ENCODE peak calls at places on chromosome 1, in ten cellular contexts. One of them, this sample, is unnamed.

GRCh38 chr1:63674865-63675815 is 81.9 kb downstream of the PGM1 start:
- DNase-seq in lung: no peak
- DNase-seq in cardiac muscle cell: peak
- DNase-seq in K562: no peak
- DNase-seq in upper lobe of left lung: no peak
- DNase-seq in tibial artery: no peak
- DNase-seq in breast epithelium: no peak
- DNase-seq in CD4-positive, alpha-beta memory T cell: no peak
- DNase-seq in OCI-LY7: no peak
- DNase-seq in dorsolateral prefrontal cortex: no peak
- DNase-seq in this sample: no peak

GRCh38 chr1:198018529-198018928 is 101.4 kb downstream of the LHX9 start:
- DNase-seq in lung: no peak
- DNase-seq in cardiac muscle cell: no peak
- DNase-seq in K562: no peak
- DNase-seq in upper lobe of left lung: no peak
- DNase-seq in tibial artery: no peak
- DNase-seq in breast epithelium: no peak
- DNase-seq in CD4-positive, alpha-beta memory T cell: no peak
- DNase-seq in OCI-LY7: no peak
- DNase-seq in dorsolateral prefrontal cortex: no peak
- DNase-seq in this sample: no peak

GRCh38 chr1:209823143-209824041 is 4.4 kb upstream of the UTP25 start:
- DNase-seq in lung: no peak
- DNase-seq in cardiac muscle cell: peak
- DNase-seq in K562: peak
- DNase-seq in upper lobe of left lung: no peak
- DNase-seq in tibial artery: no peak
- DNase-seq in breast epithelium: no peak
- DNase-seq in CD4-positive, alpha-beta memory T cell: peak
- DNase-seq in OCI-LY7: peak
- DNase-seq in dorsolateral prefrontal cortex: no peak
- DNase-seq in this sample: no peak

GRCh38 chr1:236605030-236605806 is 902 bp upstream of the HEATR1 start:
- DNase-seq in lung: no peak
- DNase-seq in cardiac muscle cell: peak
- DNase-seq in K562: no peak
- DNase-seq in upper lobe of left lung: no peak
- DNase-seq in tibial artery: no peak
- DNase-seq in breast epithelium: no peak
- DNase-seq in CD4-positive, alpha-beta memory T cell: no peak
- DNase-seq in OCI-LY7: no peak
- DNase-seq in dorsolateral prefrontal cortex: no peak
- DNase-seq in this sample: no peak

GRCh38 chr1:172499636-172500141 is 33.3 kb upstream of the SUCO start:
- DNase-seq in lung: peak
- DNase-seq in cardiac muscle cell: no peak
- DNase-seq in K562: no peak
- DNase-seq in upper lobe of left lung: peak
- DNase-seq in tibial artery: no peak
- DNase-seq in breast epithelium: no peak
- DNase-seq in CD4-positive, alpha-beta memory T cell: no peak
- DNase-seq in OCI-LY7: no peak
- DNase-seq in dorsolateral prefrontal cortex: no peak
- DNase-seq in this sample: no peak

GRCh38 chr1:151309851-151310323 is 17.3 kb downstream of the PI4KB start:
- DNase-seq in lung: no peak
- DNase-seq in cardiac muscle cell: no peak
- DNase-seq in K562: no peak
- DNase-seq in upper lobe of left lung: no peak
- DNase-seq in tibial artery: no peak
- DNase-seq in breast epithelium: no peak
- DNase-seq in CD4-positive, alpha-beta memory T cell: no peak
- DNase-seq in OCI-LY7: no peak
- DNase-seq in dorsolateral prefrontal cortex: no peak
- DNase-seq in this sample: no peak

GRCh38 chr1:42939216-42939615 is 19.5 kb downstream of the SLC2A1 start:
- DNase-seq in lung: peak
- DNase-seq in cardiac muscle cell: no peak
- DNase-seq in K562: no peak
- DNase-seq in upper lobe of left lung: peak
- DNase-seq in tibial artery: peak
- DNase-seq in breast epithelium: no peak
- DNase-seq in CD4-positive, alpha-beta memory T cell: no peak
- DNase-seq in OCI-LY7: no peak
- DNase-seq in dorsolateral prefrontal cortex: no peak
- DNase-seq in this sample: no peak

GRCh38 chr1:46687910-46688509 is 16.4 kb downstream of the TEX38 start:
- DNase-seq in lung: no peak
- DNase-seq in cardiac muscle cell: no peak
- DNase-seq in K562: no peak
- DNase-seq in upper lobe of left lung: no peak
- DNase-seq in tibial artery: no peak
- DNase-seq in breast epithelium: no peak
- DNase-seq in CD4-positive, alpha-beta memory T cell: no peak
- DNase-seq in OCI-LY7: no peak
- DNase-seq in dorsolateral prefrontal cortex: no peak
- DNase-seq in this sample: no peak

GRCh38 chr1:224205438-224205840 is 22.4 kb downstream of the DEGS1 start:
- DNase-seq in lung: no peak
- DNase-seq in cardiac muscle cell: no peak
- DNase-seq in K562: peak
- DNase-seq in upper lobe of left lung: no peak
- DNase-seq in tibial artery: no peak
- DNase-seq in breast epithelium: no peak
- DNase-seq in CD4-positive, alpha-beta memory T cell: no peak
- DNase-seq in OCI-LY7: no peak
- DNase-seq in dorsolateral prefrontal cortex: no peak
- DNase-seq in this sample: no peak

DNA sequence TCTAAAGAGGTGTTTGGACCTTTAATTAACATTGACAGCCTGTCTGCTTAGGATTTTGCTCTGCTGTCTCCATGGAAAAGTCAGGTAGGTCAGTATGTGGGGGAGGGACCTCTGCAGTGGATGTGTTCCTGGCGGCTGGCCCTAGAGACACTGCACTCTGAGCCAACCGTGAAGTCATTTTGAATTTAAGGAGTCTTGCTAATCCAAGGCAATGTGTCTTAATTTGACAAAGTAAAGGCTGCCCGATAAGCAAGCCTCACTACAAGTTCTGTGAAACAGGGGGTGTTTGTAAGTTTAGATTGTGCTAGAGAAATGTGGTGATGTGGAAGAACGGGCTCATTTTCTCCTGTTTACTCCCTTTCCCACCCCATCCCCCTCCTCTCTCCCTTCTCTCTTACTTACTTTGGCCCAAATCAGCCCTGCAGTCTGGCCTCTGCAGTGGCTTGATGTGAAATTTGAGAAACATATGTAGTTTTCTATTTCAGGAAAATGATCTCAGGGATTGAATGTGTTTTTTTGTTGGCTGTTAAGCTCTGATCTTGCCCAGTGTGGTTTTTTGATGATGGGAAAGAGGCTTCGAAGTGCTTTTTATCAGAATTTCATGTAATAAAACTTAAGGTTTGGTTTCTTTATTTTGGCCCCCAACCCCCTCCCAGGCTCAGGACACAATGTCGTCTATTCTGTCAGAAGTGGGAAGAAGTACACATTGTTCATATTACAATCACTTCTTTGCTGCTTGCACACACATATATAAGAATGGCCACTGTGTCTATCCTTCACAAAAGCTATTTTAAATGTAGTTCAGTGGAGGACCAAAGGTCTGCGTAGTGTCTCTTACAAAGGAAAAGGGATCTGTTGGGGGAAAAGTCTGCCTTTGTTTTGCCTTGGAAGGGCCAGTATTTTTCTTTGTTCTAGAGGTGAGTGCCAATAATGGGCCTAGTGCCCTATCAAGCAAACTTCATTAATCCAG is 96.6 kb downstream of the FGGY start:
- DNase-seq in lung: peak
- DNase-seq in cardiac muscle cell: peak
- DNase-seq in K562: peak
- DNase-seq in upper lobe of left lung: peak
- DNase-seq in tibial artery: peak
- DNase-seq in breast epithelium: peak
- DNase-seq in CD4-positive, alpha-beta memory T cell: no peak
- DNase-seq in OCI-LY7: no peak
- DNase-seq in dorsolateral prefrontal cortex: no peak
- DNase-seq in this sample: no peak
- H3K4me3 ChIP-seq in lung: no peak
- H3K4me3 ChIP-seq in cardiac muscle cell: no peak
- H3K4me3 ChIP-seq in K562: no peak
- H3K4me3 ChIP-seq in upper lobe of left lung: no peak
- H3K4me3 ChIP-seq in tibial artery: no peak
- H3K4me3 ChIP-seq in breast epithelium: no peak
- H3K4me3 ChIP-seq in CD4-positive, alpha-beta memory T cell: no peak
- H3K4me3 ChIP-seq in OCI-LY7: no peak
- H3K4me3 ChIP-seq in dorsolateral prefrontal cortex: no peak
- H3K4me3 ChIP-seq in this sample: no peak

GRCh38 chr1:24926596-24927249 is 3.4 kb downstream of the RUNX3 start:
- DNase-seq in lung: no peak
- DNase-seq in cardiac muscle cell: peak
- DNase-seq in K562: no peak
- DNase-seq in upper lobe of left lung: no peak
- DNase-seq in tibial artery: no peak
- DNase-seq in breast epithelium: no peak
- DNase-seq in CD4-positive, alpha-beta memory T cell: peak
- DNase-seq in OCI-LY7: no peak
- DNase-seq in dorsolateral prefrontal cortex: no peak
- DNase-seq in this sample: no peak
- H3K27ac ChIP-seq in lung: no peak
- H3K27ac ChIP-seq in cardiac muscle cell: no peak
- H3K27ac ChIP-seq in K562: no peak
- H3K27ac ChIP-seq in upper lobe of left lung: peak
- H3K27ac ChIP-seq in tibial artery: no peak
- H3K27ac ChIP-seq in breast epithelium: peak
- H3K27ac ChIP-seq in CD4-positive, alpha-beta memory T cell: peak
- H3K27ac ChIP-seq in OCI-LY7: no peak
- H3K27ac ChIP-seq in dorsolateral prefrontal cortex: no peak
- H3K27ac ChIP-seq in this sample: peak

GRCh38 chr1:34190692-34191091 is 14.0 kb downstream of the C1orf94 start:
- DNase-seq in lung: no peak
- DNase-seq in cardiac muscle cell: no peak
- DNase-seq in K562: no peak
- DNase-seq in upper lobe of left lung: no peak
- DNase-seq in tibial artery: no peak
- DNase-seq in breast epithelium: no peak
- DNase-seq in CD4-positive, alpha-beta memory T cell: no peak
- DNase-seq in OCI-LY7: no peak
- DNase-seq in dorsolateral prefrontal cortex: no peak
- DNase-seq in this sample: no peak

GRCh38 chr1:34188985-34189384 is 12.3 kb downstream of the C1orf94 start:
- DNase-seq in lung: no peak
- DNase-seq in cardiac muscle cell: no peak
- DNase-seq in K562: no peak
- DNase-seq in upper lobe of left lung: no peak
- DNase-seq in tibial artery: no peak
- DNase-seq in breast epithelium: no peak
- DNase-seq in CD4-positive, alpha-beta memory T cell: no peak
- DNase-seq in OCI-LY7: no peak
- DNase-seq in dorsolateral prefrontal cortex: no peak
- DNase-seq in this sample: no peak

GRCh38 chr1:34192621-34193020 is 15.9 kb downstream of the C1orf94 start:
- DNase-seq in lung: no peak
- DNase-seq in cardiac muscle cell: no peak
- DNase-seq in K562: no peak
- DNase-seq in upper lobe of left lung: no peak
- DNase-seq in tibial artery: no peak
- DNase-seq in breast epithelium: no peak
- DNase-seq in CD4-positive, alpha-beta memory T cell: no peak
- DNase-seq in OCI-LY7: no peak
- DNase-seq in dorsolateral prefrontal cortex: no peak
- DNase-seq in this sample: no peak

GRCh38 chr1:34186741-34187494 is 10.2 kb downstream of the C1orf94 start:
- DNase-seq in lung: no peak
- DNase-seq in cardiac muscle cell: no peak
- DNase-seq in K562: no peak
- DNase-seq in upper lobe of left lung: no peak
- DNase-seq in tibial artery: no peak
- DNase-seq in breast epithelium: no peak
- DNase-seq in CD4-positive, alpha-beta memory T cell: no peak
- DNase-seq in OCI-LY7: no peak
- DNase-seq in dorsolateral prefrontal cortex: no peak
- DNase-seq in this sample: no peak

GRCh38 chr1:34188418-34188817 is 11.7 kb downstream of the C1orf94 start:
- DNase-seq in lung: no peak
- DNase-seq in cardiac muscle cell: no peak
- DNase-seq in K562: no peak
- DNase-seq in upper lobe of left lung: no peak
- DNase-seq in tibial artery: no peak
- DNase-seq in breast epithelium: no peak
- DNase-seq in CD4-positive, alpha-beta memory T cell: no peak
- DNase-seq in OCI-LY7: no peak
- DNase-seq in dorsolateral prefrontal cortex: no peak
- DNase-seq in this sample: no peak
- H3K4me3 ChIP-seq in lung: no peak
- H3K4me3 ChIP-seq in cardiac muscle cell: no peak
- H3K4me3 ChIP-seq in K562: no peak
- H3K4me3 ChIP-seq in upper lobe of left lung: no peak
- H3K4me3 ChIP-seq in tibial artery: no peak
- H3K4me3 ChIP-seq in breast epithelium: no peak
- H3K4me3 ChIP-seq in CD4-positive, alpha-beta memory T cell: no peak
- H3K4me3 ChIP-seq in OCI-LY7: no peak
- H3K4me3 ChIP-seq in dorsolateral prefrontal cortex: no peak
- H3K4me3 ChIP-seq in this sample: no peak

GRCh38 chr1:5423109-5423508 is 569.1 kb downstream of the NPHP4 start:
- DNase-seq in lung: no peak
- DNase-seq in cardiac muscle cell: peak
- DNase-seq in K562: no peak
- DNase-seq in upper lobe of left lung: no peak
- DNase-seq in tibial artery: no peak
- DNase-seq in breast epithelium: no peak
- DNase-seq in CD4-positive, alpha-beta memory T cell: peak
- DNase-seq in OCI-LY7: peak
- DNase-seq in dorsolateral prefrontal cortex: no peak
- DNase-seq in this sample: peak

GRCh38 chr1:5428391-5428790 is 563.8 kb downstream of the NPHP4 start:
- DNase-seq in lung: no peak
- DNase-seq in cardiac muscle cell: no peak
- DNase-seq in K562: no peak
- DNase-seq in upper lobe of left lung: no peak
- DNase-seq in tibial artery: no peak
- DNase-seq in breast epithelium: no peak
- DNase-seq in CD4-positive, alpha-beta memory T cell: no peak
- DNase-seq in OCI-LY7: no peak
- DNase-seq in dorsolateral prefrontal cortex: no peak
- DNase-seq in this sample: no peak

GRCh38 chr1:5427026-5427613 is 565.1 kb downstream of the NPHP4 start:
- DNase-seq in lung: no peak
- DNase-seq in cardiac muscle cell: no peak
- DNase-seq in K562: peak
- DNase-seq in upper lobe of left lung: no peak
- DNase-seq in tibial artery: no peak
- DNase-seq in breast epithelium: no peak
- DNase-seq in CD4-positive, alpha-beta memory T cell: no peak
- DNase-seq in OCI-LY7: no peak
- DNase-seq in dorsolateral prefrontal cortex: no peak
- DNase-seq in this sample: no peak

GRCh38 chr1:5425304-5425703 is 566.9 kb downstream of the NPHP4 start:
- DNase-seq in lung: no peak
- DNase-seq in cardiac muscle cell: no peak
- DNase-seq in K562: no peak
- DNase-seq in upper lobe of left lung: no peak
- DNase-seq in tibial artery: no peak
- DNase-seq in breast epithelium: no peak
- DNase-seq in CD4-positive, alpha-beta memory T cell: no peak
- DNase-seq in OCI-LY7: no peak
- DNase-seq in dorsolateral prefrontal cortex: no peak
- DNase-seq in this sample: no peak

GRCh38 chr1:5424802-5425201 is 567.4 kb downstream of the NPHP4 start:
- DNase-seq in lung: no peak
- DNase-seq in cardiac muscle cell: no peak
- DNase-seq in K562: no peak
- DNase-seq in upper lobe of left lung: no peak
- DNase-seq in tibial artery: no peak
- DNase-seq in breast epithelium: no peak
- DNase-seq in CD4-positive, alpha-beta memory T cell: no peak
- DNase-seq in OCI-LY7: no peak
- DNase-seq in dorsolateral prefrontal cortex: no peak
- DNase-seq in this sample: no peak
- H3K27ac ChIP-seq in lung: no peak
- H3K27ac ChIP-seq in cardiac muscle cell: no peak
- H3K27ac ChIP-seq in K562: no peak
- H3K27ac ChIP-seq in upper lobe of left lung: no peak
- H3K27ac ChIP-seq in tibial artery: no peak
- H3K27ac ChIP-seq in breast epithelium: no peak
- H3K27ac ChIP-seq in CD4-positive, alpha-beta memory T cell: no peak
- H3K27ac ChIP-seq in OCI-LY7: no peak
- H3K27ac ChIP-seq in dorsolateral prefrontal cortex: no peak
- H3K27ac ChIP-seq in this sample: no peak

This sample was measured in effector memory CD4-positive, alpha-beta T cell.